ENCODE peak calls at places on chromosomes 7 and 10, in five cellular contexts. X is HuH-7; T is NCI-H2171 treated with DMSO at 0.1 percent for 48 hours; J is fibroblast of mammary gland; Y is CD8-positive, alpha-beta T cell. N is an unnamed sample.

GRCh38 chr7:130668258-130669050 is at the start of gene COPG2:
- DNase-seq in J (peak), X (peak), T (peak), Y (peak), N (peak)

GRCh38 chr10:11505636-11506035 is 105.8 kb downstream of the USP6NL start:
- DNase-seq in Y (no peak), X (no peak), T (no peak), J (no peak), N (no peak)

GRCh38 chr7:139860090-139860773 is 31.2 kb downstream of the TBXAS1 start:
- DNase-seq in X (no peak), T (no peak), J (no peak), Y (no peak), N (no peak)

GRCh38 chr7:67392596-67393438 is 396.2 kb downstream of the TYW1 start:
- DNase-seq in Y (no peak), T (peak), J (no peak), X (no peak), N (no peak)

GRCh38 chr10:69124558-69125121 is 662 bp downstream of the VPS26A start:
- DNase-seq in Y (peak), X (peak), J (peak), T (peak), N (peak)

GRCh38 chr10:133215586-133215985 is 14.4 kb upstream of the UTF1 start:
- DNase-seq in X (no peak), J (no peak), T (no peak), Y (no peak), N (no peak)

GRCh38 chr10:60828489-60828852 is 50.2 kb downstream of the CDK1 start:
- DNase-seq in T (no peak), J (no peak), Y (no peak), X (no peak), N (no peak)

GRCh38 chr10:77471069-77471536 is 166.5 kb downstream of the KCNMA1 start:
- DNase-seq in X (no peak), J (no peak), Y (no peak), T (no peak), N (no peak)

GRCh38 chr7:148142660-148143248 is 447.8 kb upstream of the C7orf33 start:
- DNase-seq in J (peak), T (peak), X (peak), Y (no peak), N (no peak)

GRCh38 chr10:69636626-69637550 is 6.8 kb downstream of the FAM241B start:
- DNase-seq in T (no peak), Y (no peak), J (no peak), X (no peak), N (no peak)

GRCh38 chr10:89937494-89937893 is 236.1 kb downstream of the KIF20B start:
- DNase-seq in X (no peak), Y (no peak), T (no peak), J (no peak), N (no peak)

GRCh38 chr7:22726849-22727792 is at the start of gene IL6:
- DNase-seq in Y (no peak), J (peak), X (no peak), T (peak), N (no peak)

GRCh38 chr7:120951826-120952225 is 1.2 kb downstream of the ING3 start:
- DNase-seq in X (no peak), T (no peak), Y (no peak), J (no peak), N (no peak)

GRCh38 chr10:44010873-44011602 is 362.4 kb upstream of the ZNF32 start:
- DNase-seq in X (no peak), T (no peak), Y (no peak), J (no peak), N (no peak)

GRCh38 chr10:29408847-29409240 is 120.0 kb downstream of the LYZL1 start:
- DNase-seq in J (peak), T (no peak), Y (no peak), X (no peak), N (no peak)

GRCh38 chr10:49733866-49734265 is 28.3 kb downstream of the OGDHL start:
- DNase-seq in Y (no peak), T (no peak), J (no peak), X (no peak), N (no peak)

GRCh38 chr10:1360011-1360580 is 303.9 kb downstream of the WDR37 start:
- DNase-seq in J (no peak), Y (no peak), X (peak), T (no peak), N (no peak)

GRCh38 chr7:107002131-107002803 is 42.2 kb upstream of the PRKAR2B start:
- DNase-seq in X (no peak), J (peak), Y (no peak), T (no peak), N (no peak)

GRCh38 chr7:79298145-79298760 is 155.2 kb downstream of the MAGI2 start:
- DNase-seq in J (peak), X (peak), Y (no peak), T (peak), N (no peak)

GRCh38 chr7:150370612-150371071 is 2.0 kb downstream of the REPIN1 start:
- DNase-seq in X (no peak), Y (no peak), J (no peak), T (no peak), N (no peak)

GRCh38 chr10:86306628-86307278 is 59.8 kb downstream of the GRID1 start:
- DNase-seq in J (peak), X (peak), T (no peak), Y (no peak), N (no peak)

GRCh38 chr7:92717982-92718716 is 118.2 kb downstream of the CDK6 start:
- DNase-seq in T (no peak), J (peak), X (no peak), Y (peak), N (peak)

GRCh38 chr7:70171369-70171768 is 573.1 kb downstream of the AUTS2 start:
- DNase-seq in Y (no peak), X (no peak), J (no peak), T (no peak), N (no peak)

GRCh38 chr10:80498833-80499671 is 38.6 kb upstream of the SH2D4B start:
- DNase-seq in Y (peak), J (peak), X (peak), T (no peak), N (peak)

GRCh38 chr7:42495251-42495650 is 258.2 kb upstream of the GLI3 start:
- DNase-seq in J (peak), X (no peak), Y (no peak), T (peak), N (no peak)

GRCh38 chr7:75842836-75843446 is 29.3 kb upstream of the CCL24 start:
- DNase-seq in J (peak), X (no peak), Y (no peak), T (no peak), N (no peak)

GRCh38 chr10:122291739-122292138 is 20.6 kb downstream of the BTBD16 start:
- DNase-seq in J (no peak), T (no peak), X (no peak), Y (no peak), N (no peak)

GRCh38 chr7:106329408-106329807 is 44.6 kb upstream of the NAMPT start:
- DNase-seq in J (no peak), T (no peak), Y (no peak), X (no peak), N (no peak)

GRCh38 chr7:7705316-7705715 is 13.1 kb downstream of the RPA3 start:
- DNase-seq in Y (no peak), T (no peak), X (no peak), J (no peak), N (no peak)

GRCh38 chr7:36684951-36685350 is 39.3 kb downstream of the AOAH start:
- DNase-seq in T (no peak), J (no peak), X (no peak), Y (no peak), N (no peak)

GRCh38 chr7:1916621-1916970 is 246.5 kb downstream of the ELFN1 start:
- DNase-seq in X (no peak), J (no peak), Y (no peak), T (no peak), N (no peak)